ENCODE peak calls at places on chromosomes 4 and X, in four cellular contexts. C is AG04449, Y is NT2/D1, Q is bronchial epithelial cell. H is an unnamed sample.

GRCh38 chrX:102746134-102746584 is 25.6 kb downstream of the GPRASP3 start:
- DNase-seq in C (no peak), Y (no peak), Q (no peak), H (no peak)

GRCh38 chr4:103012085-103012484 is 7.4 kb downstream of the SLC9B1 start:
- DNase-seq in C (no peak), Y (no peak), Q (peak), H (peak)

GRCh38 chrX:151754042-151754419 is 19.5 kb downstream of the CNGA2 start:
- DNase-seq in C (peak), Y (no peak), Q (peak), H (peak)

GRCh38 chr4:184473265-184473514 is 1.2 kb downstream of the IRF2 start:
- DNase-seq in C (no peak), Y (no peak), Q (no peak), H (no peak)

GRCh38 chrX:129522184-129523059 is 868 bp downstream of the SMARCA1 start:
- DNase-seq in C (no peak), Y (no peak), Q (peak), H (peak)

GRCh38 chr4:139242511-139243051 is 37.4 kb downstream of the MGARP start:
- DNase-seq in C (peak), Y (no peak), Q (peak), H (peak)

GRCh38 chrX:56994375-56995270 is 718 bp downstream of the SPIN3 start:
- DNase-seq in C (no peak), Y (no peak), Q (no peak), H (no peak)

GRCh38 chr4:123741906-123742305 is 345.3 kb downstream of the SPRY1 start:
- DNase-seq in C (no peak), Y (no peak), Q (no peak), H (no peak)

GRCh38 chrX:111888600-111888999 is 12.6 kb downstream of the TRPC5OS start:
- DNase-seq in C (no peak), Y (no peak), Q (no peak), H (no peak)

GRCh38 chrX:108071578-108071977 is 19.8 kb downstream of the PSMD10 start:
- DNase-seq in C (no peak), Y (no peak), Q (peak), H (no peak)

GRCh38 chr4:102564399-102564921 is 63.3 kb downstream of the NFKB1 start:
- DNase-seq in C (peak), Y (no peak), Q (peak), H (peak)

GRCh38 chr4:100299019-100299418 is 108.8 kb upstream of the DDIT4L start:
- DNase-seq in C (peak), Y (no peak), Q (peak), H (peak)

GRCh38 chr4:10737335-10737734 is 52.8 kb upstream of the CLNK start:
- DNase-seq in C (no peak), Y (no peak), Q (peak), H (peak)

GRCh38 chr4:54843106-54843505 is 185.3 kb downstream of the KIT start:
- DNase-seq in C (no peak), Y (no peak), Q (no peak), H (no peak)

GRCh38 chr4:20456416-20456815 is 204.7 kb downstream of the SLIT2 start:
- DNase-seq in C (peak), Y (no peak), Q (peak), H (no peak)

GRCh38 chr4:7426525-7427171 is 8.1 kb downstream of the PSAPL1 start:
- DNase-seq in C (no peak), Y (no peak), Q (no peak), H (no peak)

GRCh38 chr4:187276786-187277408 is 553.2 kb upstream of the FAT1 start:
- DNase-seq in C (no peak), Y (no peak), Q (peak), H (no peak)
- H3K4me3 ChIP-seq in C (no peak), Y (no peak), Q (no peak), H (no peak)

GRCh38 chr4:8439168-8439567 is 1.4 kb downstream of the ACOX3 start:
- DNase-seq in C (no peak), Y (no peak), Q (peak), H (no peak)
- H3K4me3 ChIP-seq in C (no peak), Y (no peak), Q (no peak), H (no peak)

DNA sequence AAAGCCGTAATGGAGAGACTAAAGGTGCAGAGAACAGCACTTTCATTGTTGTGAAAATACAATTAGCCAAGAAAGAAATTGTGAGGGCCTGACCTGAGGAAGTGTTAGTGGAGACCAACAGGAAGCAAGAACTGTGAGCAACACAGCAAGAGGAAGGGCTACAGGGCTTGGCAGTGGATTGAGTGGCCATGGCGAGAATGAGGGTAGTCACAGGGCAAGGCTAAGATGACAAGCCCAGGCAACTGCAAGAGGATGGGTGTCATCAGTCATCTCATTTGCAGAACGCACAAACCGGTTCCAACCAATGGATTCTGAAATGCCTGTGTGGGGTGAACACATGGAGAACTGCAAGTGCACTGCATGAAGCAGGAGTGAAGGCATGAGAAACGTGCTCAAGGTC is 3.6 kb downstream of the SLC10A6 start:
- DNase-seq in C (no peak), Y (no peak), Q (peak), H (peak)
- H3K4me3 ChIP-seq in C (no peak), Y (no peak), Q (no peak), H (no peak)

GRCh38 chrX:10769696-10770619 is 149.6 kb upstream of the MID1 start:
- DNase-seq in C (no peak), Y (no peak), Q (peak), H (no peak)
- H3K4me3 ChIP-seq in C (peak), Y (no peak), Q (no peak), H (no peak)

H was measured in mammary epithelial cell.